ENCODE peak calls at places on chromosomes 5 and 9, in ten cellular contexts. One of them, this sample, is unnamed.

GRCh38 chr5:60346391-60346790 is 353.6 kb downstream of the DEPDC1B start:
- DNase-seq in A549: no peak
- DNase-seq in fibroblast of pulmonary artery: no peak
- DNase-seq in fibroblast of the aortic adventitia: no peak
- DNase-seq in SK-N-SH: no peak
- DNase-seq in ovary: no peak
- DNase-seq in left ventricle myocardium inferior: no peak
- DNase-seq in left lung: no peak
- DNase-seq in brain microvascular endothelial cell: no peak
- DNase-seq in AG10803: no peak
- DNase-seq in this sample: no peak

GRCh38 chr5:137357436-137357835 is 141.7 kb downstream of the SPOCK1 start:
- DNase-seq in A549: no peak
- DNase-seq in fibroblast of pulmonary artery: no peak
- DNase-seq in fibroblast of the aortic adventitia: no peak
- DNase-seq in SK-N-SH: no peak
- DNase-seq in ovary: no peak
- DNase-seq in left ventricle myocardium inferior: no peak
- DNase-seq in left lung: no peak
- DNase-seq in brain microvascular endothelial cell: no peak
- DNase-seq in AG10803: no peak
- DNase-seq in this sample: no peak

GRCh38 chr9:136364369-136364748 is 815 bp upstream of the DNLZ start:
- DNase-seq in A549: no peak
- DNase-seq in fibroblast of pulmonary artery: no peak
- DNase-seq in fibroblast of the aortic adventitia: no peak
- DNase-seq in SK-N-SH: no peak
- DNase-seq in ovary: no peak
- DNase-seq in left ventricle myocardium inferior: no peak
- DNase-seq in left lung: no peak
- DNase-seq in brain microvascular endothelial cell: no peak
- DNase-seq in AG10803: no peak
- DNase-seq in this sample: no peak

GRCh38 chr5:116861097-116861496 is 286.5 kb upstream of the SEMA6A start:
- DNase-seq in A549: no peak
- DNase-seq in fibroblast of pulmonary artery: no peak
- DNase-seq in fibroblast of the aortic adventitia: no peak
- DNase-seq in SK-N-SH: no peak
- DNase-seq in ovary: no peak
- DNase-seq in left ventricle myocardium inferior: no peak
- DNase-seq in left lung: no peak
- DNase-seq in brain microvascular endothelial cell: no peak
- DNase-seq in AG10803: no peak
- DNase-seq in this sample: no peak

GRCh38 chr9:33297455-33297854 is 7.1 kb downstream of the NFX1 start:
- DNase-seq in A549: no peak
- DNase-seq in fibroblast of pulmonary artery: no peak
- DNase-seq in fibroblast of the aortic adventitia: no peak
- DNase-seq in SK-N-SH: no peak
- DNase-seq in ovary: no peak
- DNase-seq in left ventricle myocardium inferior: peak
- DNase-seq in left lung: peak
- DNase-seq in brain microvascular endothelial cell: no peak
- DNase-seq in AG10803: no peak
- DNase-seq in this sample: no peak

GRCh38 chr5:76874088-76874581 is 24.3 kb downstream of the S100Z start:
- DNase-seq in A549: no peak
- DNase-seq in fibroblast of pulmonary artery: no peak
- DNase-seq in fibroblast of the aortic adventitia: no peak
- DNase-seq in SK-N-SH: no peak
- DNase-seq in ovary: no peak
- DNase-seq in left ventricle myocardium inferior: no peak
- DNase-seq in left lung: no peak
- DNase-seq in brain microvascular endothelial cell: no peak
- DNase-seq in AG10803: no peak
- DNase-seq in this sample: no peak

GRCh38 chr9:17942498-17942897 is 363.6 kb downstream of the SH3GL2 start:
- DNase-seq in A549: no peak
- DNase-seq in fibroblast of pulmonary artery: no peak
- DNase-seq in fibroblast of the aortic adventitia: no peak
- DNase-seq in SK-N-SH: no peak
- DNase-seq in ovary: no peak
- DNase-seq in left ventricle myocardium inferior: no peak
- DNase-seq in left lung: no peak
- DNase-seq in brain microvascular endothelial cell: no peak
- DNase-seq in AG10803: no peak
- DNase-seq in this sample: no peak

GRCh38 chr5:154753792-154754191 is 1.4 kb upstream of the LARP1 start:
- DNase-seq in A549: no peak
- DNase-seq in fibroblast of pulmonary artery: peak
- DNase-seq in fibroblast of the aortic adventitia: peak
- DNase-seq in SK-N-SH: no peak
- DNase-seq in ovary: peak
- DNase-seq in left ventricle myocardium inferior: peak
- DNase-seq in left lung: peak
- DNase-seq in brain microvascular endothelial cell: peak
- DNase-seq in AG10803: peak
- DNase-seq in this sample: peak

GRCh38 chr5:14190194-14191164 is 47.3 kb downstream of the TRIO start:
- DNase-seq in A549: peak
- DNase-seq in fibroblast of pulmonary artery: peak
- DNase-seq in fibroblast of the aortic adventitia: peak
- DNase-seq in SK-N-SH: no peak
- DNase-seq in ovary: no peak
- DNase-seq in left ventricle myocardium inferior: no peak
- DNase-seq in left lung: no peak
- DNase-seq in brain microvascular endothelial cell: peak
- DNase-seq in AG10803: peak
- DNase-seq in this sample: peak

GRCh38 chr5:66339896-66340295 is 195.8 kb downstream of the SREK1 start:
- DNase-seq in A549: no peak
- DNase-seq in fibroblast of pulmonary artery: peak
- DNase-seq in fibroblast of the aortic adventitia: peak
- DNase-seq in SK-N-SH: no peak
- DNase-seq in ovary: no peak
- DNase-seq in left ventricle myocardium inferior: no peak
- DNase-seq in left lung: no peak
- DNase-seq in brain microvascular endothelial cell: no peak
- DNase-seq in AG10803: no peak
- DNase-seq in this sample: no peak

GRCh38 chr9:37297592-37297991 is 124.9 kb upstream of the GRHPR start:
- DNase-seq in A549: no peak
- DNase-seq in fibroblast of pulmonary artery: no peak
- DNase-seq in fibroblast of the aortic adventitia: no peak
- DNase-seq in SK-N-SH: no peak
- DNase-seq in ovary: no peak
- DNase-seq in left ventricle myocardium inferior: no peak
- DNase-seq in left lung: no peak
- DNase-seq in brain microvascular endothelial cell: no peak
- DNase-seq in AG10803: no peak
- DNase-seq in this sample: no peak

GRCh38 chr5:123875444-123876264 is 363.7 kb downstream of the CSNK1G3 start:
- DNase-seq in A549: no peak
- DNase-seq in fibroblast of pulmonary artery: no peak
- DNase-seq in fibroblast of the aortic adventitia: no peak
- DNase-seq in SK-N-SH: no peak
- DNase-seq in ovary: no peak
- DNase-seq in left ventricle myocardium inferior: no peak
- DNase-seq in left lung: no peak
- DNase-seq in brain microvascular endothelial cell: no peak
- DNase-seq in AG10803: no peak
- DNase-seq in this sample: peak
- H3K4me3 ChIP-seq in A549: no peak
- H3K4me3 ChIP-seq in fibroblast of pulmonary artery: no peak
- H3K4me3 ChIP-seq in fibroblast of the aortic adventitia: no peak
- H3K4me3 ChIP-seq in SK-N-SH: no peak
- H3K4me3 ChIP-seq in ovary: no peak
- H3K4me3 ChIP-seq in left ventricle myocardium inferior: peak
- H3K4me3 ChIP-seq in left lung: no peak
- H3K4me3 ChIP-seq in brain microvascular endothelial cell: no peak
- H3K4me3 ChIP-seq in AG10803: no peak
- H3K4me3 ChIP-seq in this sample: no peak

GRCh38 chr9:109068764-109069163 is 51.0 kb downstream of the TMEM245 start:
- DNase-seq in A549: no peak
- DNase-seq in fibroblast of pulmonary artery: no peak
- DNase-seq in fibroblast of the aortic adventitia: no peak
- DNase-seq in SK-N-SH: no peak
- DNase-seq in ovary: no peak
- DNase-seq in left ventricle myocardium inferior: no peak
- DNase-seq in left lung: no peak
- DNase-seq in brain microvascular endothelial cell: no peak
- DNase-seq in AG10803: no peak
- DNase-seq in this sample: no peak

GRCh38 chr9:109060235-109060634 is 46.9 kb upstream of the CTNNAL1 start:
- DNase-seq in A549: no peak
- DNase-seq in fibroblast of pulmonary artery: no peak
- DNase-seq in fibroblast of the aortic adventitia: no peak
- DNase-seq in SK-N-SH: no peak
- DNase-seq in ovary: no peak
- DNase-seq in left ventricle myocardium inferior: no peak
- DNase-seq in left lung: no peak
- DNase-seq in brain microvascular endothelial cell: no peak
- DNase-seq in AG10803: no peak
- DNase-seq in this sample: no peak

GRCh38 chr9:109062543-109062942 is 49.2 kb upstream of the CTNNAL1 start:
- DNase-seq in A549: no peak
- DNase-seq in fibroblast of pulmonary artery: no peak
- DNase-seq in fibroblast of the aortic adventitia: no peak
- DNase-seq in SK-N-SH: no peak
- DNase-seq in ovary: no peak
- DNase-seq in left ventricle myocardium inferior: no peak
- DNase-seq in left lung: no peak
- DNase-seq in brain microvascular endothelial cell: no peak
- DNase-seq in AG10803: peak
- DNase-seq in this sample: no peak

GRCh38 chr9:109064963-109065701 is 51.8 kb upstream of the CTNNAL1 start:
- DNase-seq in A549: peak
- DNase-seq in fibroblast of pulmonary artery: peak
- DNase-seq in fibroblast of the aortic adventitia: peak
- DNase-seq in SK-N-SH: no peak
- DNase-seq in ovary: no peak
- DNase-seq in left ventricle myocardium inferior: no peak
- DNase-seq in left lung: no peak
- DNase-seq in brain microvascular endothelial cell: no peak
- DNase-seq in AG10803: peak
- DNase-seq in this sample: peak

DNA sequence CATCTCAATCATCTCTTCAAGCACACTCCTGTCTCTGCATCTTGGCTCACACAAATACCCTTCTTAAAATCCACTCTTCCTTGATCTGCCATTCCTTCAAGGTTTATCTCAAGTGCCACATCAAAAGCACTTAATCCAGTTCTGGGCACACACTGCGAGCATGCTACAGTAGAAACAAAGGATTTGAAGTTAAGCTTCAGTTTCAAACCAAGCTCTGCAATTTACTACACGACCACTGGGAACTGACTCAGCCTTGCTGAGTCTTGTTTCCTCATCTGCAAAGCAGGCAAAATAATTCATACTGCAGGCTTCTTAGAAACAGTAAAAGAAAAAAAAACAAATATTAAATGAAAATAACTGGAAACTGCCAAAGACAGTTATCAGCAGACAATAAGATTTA is 50.5 kb upstream of the CTNNAL1 start:
- DNase-seq in A549: no peak
- DNase-seq in fibroblast of pulmonary artery: peak
- DNase-seq in fibroblast of the aortic adventitia: peak
- DNase-seq in SK-N-SH: no peak
- DNase-seq in ovary: no peak
- DNase-seq in left ventricle myocardium inferior: no peak
- DNase-seq in left lung: no peak
- DNase-seq in brain microvascular endothelial cell: peak
- DNase-seq in AG10803: peak
- DNase-seq in this sample: peak
- TF ChIP-seq CTCF in A549: no peak
- TF ChIP-seq CTCF in fibroblast of pulmonary artery: no peak
- TF ChIP-seq CTCF in fibroblast of the aortic adventitia: peak
- TF ChIP-seq CTCF in SK-N-SH: peak
- TF ChIP-seq CTCF in ovary: no peak
- TF ChIP-seq CTCF in left ventricle myocardium inferior: no peak
- TF ChIP-seq CTCF in left lung: no peak
- TF ChIP-seq CTCF in brain microvascular endothelial cell: peak
- TF ChIP-seq CTCF in AG10803: no peak
- TF ChIP-seq CTCF in this sample: peak

DNA sequence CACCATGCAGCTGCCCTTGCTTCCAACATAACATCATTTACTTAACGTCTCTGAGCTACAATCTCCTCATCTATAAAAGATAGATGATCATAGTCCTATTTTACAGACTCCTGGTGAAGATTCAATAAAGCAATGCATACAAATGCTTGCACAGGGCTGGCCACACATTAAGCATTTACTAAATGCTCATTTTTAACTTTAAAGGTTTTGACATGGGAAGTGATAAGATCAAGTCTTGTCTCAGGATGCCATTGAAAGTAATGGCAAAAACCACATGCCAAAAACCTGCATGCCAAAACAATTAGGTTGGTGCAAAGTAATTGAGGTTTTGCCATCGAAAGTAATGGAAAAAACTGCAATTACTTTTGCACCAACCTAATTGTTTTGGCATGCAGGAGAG is 181.2 kb upstream of the ADRA1B start:
- DNase-seq in A549: no peak
- DNase-seq in fibroblast of pulmonary artery: no peak
- DNase-seq in fibroblast of the aortic adventitia: no peak
- DNase-seq in SK-N-SH: no peak
- DNase-seq in ovary: no peak
- DNase-seq in left ventricle myocardium inferior: no peak
- DNase-seq in left lung: no peak
- DNase-seq in brain microvascular endothelial cell: no peak
- DNase-seq in AG10803: no peak
- DNase-seq in this sample: no peak
- H3K4me3 ChIP-seq in A549: no peak
- H3K4me3 ChIP-seq in fibroblast of pulmonary artery: no peak
- H3K4me3 ChIP-seq in fibroblast of the aortic adventitia: no peak
- H3K4me3 ChIP-seq in SK-N-SH: no peak
- H3K4me3 ChIP-seq in ovary: no peak
- H3K4me3 ChIP-seq in left ventricle myocardium inferior: no peak
- H3K4me3 ChIP-seq in left lung: no peak
- H3K4me3 ChIP-seq in brain microvascular endothelial cell: no peak
- H3K4me3 ChIP-seq in AG10803: no peak
- H3K4me3 ChIP-seq in this sample: no peak

DNA sequence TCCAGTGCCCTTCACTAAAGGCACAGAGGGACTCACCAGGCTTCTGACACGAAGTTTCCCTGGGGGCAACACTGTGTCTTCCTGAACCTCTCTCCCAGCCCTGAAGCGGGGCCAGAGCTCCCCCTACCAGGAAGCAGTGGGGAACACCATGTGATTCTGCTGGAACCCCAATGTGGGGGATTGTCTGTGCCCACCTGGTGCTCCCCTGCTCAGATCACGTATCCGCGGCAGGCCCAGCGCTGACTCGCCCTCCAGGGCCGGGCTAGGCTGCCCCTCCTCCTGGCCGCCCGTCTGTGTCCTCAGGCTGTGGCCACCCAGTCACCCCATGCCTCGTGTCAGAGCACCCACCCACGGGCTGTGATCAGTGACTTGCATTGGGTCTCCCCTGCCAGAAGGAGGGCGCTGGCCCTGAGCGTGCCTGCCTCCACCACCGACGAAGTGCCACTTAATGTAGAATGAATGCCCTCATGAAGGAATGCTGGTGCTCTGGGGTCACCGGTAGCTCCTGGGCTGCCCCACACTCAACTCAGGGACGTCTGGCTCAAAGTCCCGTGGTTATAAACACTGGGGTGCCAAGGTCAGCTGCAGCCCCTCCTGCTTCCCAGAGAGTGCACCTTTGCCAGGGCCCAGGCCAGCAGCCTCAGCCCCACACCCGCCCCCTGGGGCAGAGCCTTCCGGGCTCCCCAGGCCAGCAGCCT is 22.1 kb downstream of the SARDH start:
- DNase-seq in A549: no peak
- DNase-seq in fibroblast of pulmonary artery: peak
- DNase-seq in fibroblast of the aortic adventitia: no peak
- DNase-seq in SK-N-SH: peak
- DNase-seq in ovary: no peak
- DNase-seq in left ventricle myocardium inferior: no peak
- DNase-seq in left lung: peak
- DNase-seq in brain microvascular endothelial cell: peak
- DNase-seq in AG10803: no peak
- DNase-seq in this sample: no peak
- TF ChIP-seq CTCF in A549: peak
- TF ChIP-seq CTCF in fibroblast of pulmonary artery: peak
- TF ChIP-seq CTCF in fibroblast of the aortic adventitia: peak
- TF ChIP-seq CTCF in SK-N-SH: peak
- TF ChIP-seq CTCF in ovary: no peak
- TF ChIP-seq CTCF in left ventricle myocardium inferior: peak
- TF ChIP-seq CTCF in left lung: no peak
- TF ChIP-seq CTCF in brain microvascular endothelial cell: peak
- TF ChIP-seq CTCF in AG10803: peak
- TF ChIP-seq CTCF in this sample: peak

This sample was measured in astrocyte of the spinal cord.